ENCODE peak calls at places on chromosomes 13 and 19, in ten cellular contexts. One of them, this sample, is unnamed.

GRCh38 chr13:90613076-90613795 is 734.3 kb upstream of the MIR17HG start:
- DNase-seq in right cardiac atrium: no peak
- DNase-seq in RCC 7860: no peak
- DNase-seq in NCI-H187 treated with DMSO at 0.1 percent for 48 hours: no peak
- DNase-seq in adipocyte: no peak
- DNase-seq in AG09309: no peak
- DNase-seq in activated naive CD4-positive, alpha-beta T cell treated with anti-CD3 and anti-CD28 coated beads for 36 hours: no peak
- DNase-seq in stimulated activated CD8-positive, alpha-beta memory T cell treated with anti-CD3 and anti-CD28 coated beads, Interleukin-7, amount 100 ng/mL, for 1 hour: no peak
- DNase-seq in LoVo: no peak
- DNase-seq in activated T-cell treated with anti-CD3 and anti-CD28 coated beads for 1 hour: no peak
- DNase-seq in this sample: no peak

GRCh38 chr19:6239401-6239844 is 40.4 kb downstream of the MLLT1 start:
- DNase-seq in right cardiac atrium: peak; percentile 74
- DNase-seq in adipocyte: no peak
- DNase-seq in activated naive CD4-positive, alpha-beta T cell treated with anti-CD3 and anti-CD28 coated beads for 36 hours: no peak
- DNase-seq in AG09309: no peak
- DNase-seq in stimulated activated CD8-positive, alpha-beta memory T cell treated with anti-CD3 and anti-CD28 coated beads, Interleukin-7, amount 100 ng/mL, for 1 hour: no peak
- DNase-seq in RCC 7860: no peak
- DNase-seq in activated T-cell treated with anti-CD3 and anti-CD28 coated beads for 1 hour: no peak
- DNase-seq in LoVo: no peak
- DNase-seq in NCI-H187 treated with DMSO at 0.1 percent for 48 hours: no peak
- DNase-seq in this sample: peak; percentile 18

GRCh38 chr13:104034891-104035290 is 968.7 kb upstream of the SLC10A2 start:
- DNase-seq in RCC 7860: no peak
- DNase-seq in adipocyte: no peak
- DNase-seq in AG09309: no peak
- DNase-seq in activated T-cell treated with anti-CD3 and anti-CD28 coated beads for 1 hour: no peak
- DNase-seq in NCI-H187 treated with DMSO at 0.1 percent for 48 hours: no peak
- DNase-seq in LoVo: no peak
- DNase-seq in right cardiac atrium: no peak
- DNase-seq in activated naive CD4-positive, alpha-beta T cell treated with anti-CD3 and anti-CD28 coated beads for 36 hours: no peak
- DNase-seq in stimulated activated CD8-positive, alpha-beta memory T cell treated with anti-CD3 and anti-CD28 coated beads, Interleukin-7, amount 100 ng/mL, for 1 hour: no peak
- DNase-seq in this sample: no peak

GRCh38 chr13:72397265-72397664 is 330.2 kb downstream of the MZT1 start:
- DNase-seq in stimulated activated CD8-positive, alpha-beta memory T cell treated with anti-CD3 and anti-CD28 coated beads, Interleukin-7, amount 100 ng/mL, for 1 hour: no peak
- DNase-seq in NCI-H187 treated with DMSO at 0.1 percent for 48 hours: no peak
- DNase-seq in activated T-cell treated with anti-CD3 and anti-CD28 coated beads for 1 hour: no peak
- DNase-seq in adipocyte: no peak
- DNase-seq in LoVo: no peak
- DNase-seq in RCC 7860: no peak
- DNase-seq in AG09309: no peak
- DNase-seq in right cardiac atrium: no peak
- DNase-seq in activated naive CD4-positive, alpha-beta T cell treated with anti-CD3 and anti-CD28 coated beads for 36 hours: no peak
- DNase-seq in this sample: no peak

GRCh38 chr19:45691516-45692186 is at the start of gene SNRPD2:
- DNase-seq in NCI-H187 treated with DMSO at 0.1 percent for 48 hours: peak; percentile 75
- DNase-seq in RCC 7860: peak; percentile 86
- DNase-seq in stimulated activated CD8-positive, alpha-beta memory T cell treated with anti-CD3 and anti-CD28 coated beads, Interleukin-7, amount 100 ng/mL, for 1 hour: peak; percentile 85
- DNase-seq in adipocyte: peak; percentile 98
- DNase-seq in activated naive CD4-positive, alpha-beta T cell treated with anti-CD3 and anti-CD28 coated beads for 36 hours: peak; percentile 95
- DNase-seq in LoVo: peak; percentile 95
- DNase-seq in AG09309: peak; percentile 78
- DNase-seq in activated T-cell treated with anti-CD3 and anti-CD28 coated beads for 1 hour: peak; percentile 90
- DNase-seq in right cardiac atrium: peak; percentile 97
- DNase-seq in this sample: peak; percentile 96

GRCh38 chr19:862529-863304 is 3.3 kb downstream of the CFD start:
- DNase-seq in stimulated activated CD8-positive, alpha-beta memory T cell treated with anti-CD3 and anti-CD28 coated beads, Interleukin-7, amount 100 ng/mL, for 1 hour: peak; percentile 50
- DNase-seq in LoVo: no peak
- DNase-seq in right cardiac atrium: peak; percentile 89
- DNase-seq in activated T-cell treated with anti-CD3 and anti-CD28 coated beads for 1 hour: peak; percentile 74
- DNase-seq in RCC 7860: no peak
- DNase-seq in adipocyte: peak; percentile 60
- DNase-seq in AG09309: no peak
- DNase-seq in activated naive CD4-positive, alpha-beta T cell treated with anti-CD3 and anti-CD28 coated beads for 36 hours: peak; percentile 85
- DNase-seq in NCI-H187 treated with DMSO at 0.1 percent for 48 hours: no peak
- DNase-seq in this sample: peak; percentile 43

GRCh38 chr13:79910869-79911540 is 429.9 kb downstream of the SPRY2 start:
- DNase-seq in LoVo: no peak
- DNase-seq in AG09309: no peak
- DNase-seq in NCI-H187 treated with DMSO at 0.1 percent for 48 hours: no peak
- DNase-seq in RCC 7860: no peak
- DNase-seq in adipocyte: no peak
- DNase-seq in stimulated activated CD8-positive, alpha-beta memory T cell treated with anti-CD3 and anti-CD28 coated beads, Interleukin-7, amount 100 ng/mL, for 1 hour: no peak
- DNase-seq in right cardiac atrium: no peak
- DNase-seq in activated T-cell treated with anti-CD3 and anti-CD28 coated beads for 1 hour: no peak
- DNase-seq in activated naive CD4-positive, alpha-beta T cell treated with anti-CD3 and anti-CD28 coated beads for 36 hours: no peak
- DNase-seq in this sample: no peak

GRCh38 chr19:46759817-46760333 is 13.6 kb upstream of the STRN4 start:
- DNase-seq in RCC 7860: no peak
- DNase-seq in AG09309: peak; percentile 99
- DNase-seq in activated naive CD4-positive, alpha-beta T cell treated with anti-CD3 and anti-CD28 coated beads for 36 hours: no peak
- DNase-seq in activated T-cell treated with anti-CD3 and anti-CD28 coated beads for 1 hour: no peak
- DNase-seq in NCI-H187 treated with DMSO at 0.1 percent for 48 hours: no peak
- DNase-seq in adipocyte: peak; percentile 95
- DNase-seq in stimulated activated CD8-positive, alpha-beta memory T cell treated with anti-CD3 and anti-CD28 coated beads, Interleukin-7, amount 100 ng/mL, for 1 hour: no peak
- DNase-seq in LoVo: no peak
- DNase-seq in right cardiac atrium: no peak
- DNase-seq in this sample: no peak

GRCh38 chr13:69946443-69946955 is 161.1 kb upstream of the ATXN8OS start:
- DNase-seq in stimulated activated CD8-positive, alpha-beta memory T cell treated with anti-CD3 and anti-CD28 coated beads, Interleukin-7, amount 100 ng/mL, for 1 hour: no peak
- DNase-seq in activated naive CD4-positive, alpha-beta T cell treated with anti-CD3 and anti-CD28 coated beads for 36 hours: no peak
- DNase-seq in right cardiac atrium: no peak
- DNase-seq in RCC 7860: no peak
- DNase-seq in NCI-H187 treated with DMSO at 0.1 percent for 48 hours: no peak
- DNase-seq in AG09309: no peak
- DNase-seq in activated T-cell treated with anti-CD3 and anti-CD28 coated beads for 1 hour: no peak
- DNase-seq in LoVo: no peak
- DNase-seq in adipocyte: no peak
- DNase-seq in this sample: peak; percentile 42

GRCh38 chr19:40608957-40609356 is 7.8 kb downstream of the LTBP4 start:
- DNase-seq in right cardiac atrium: no peak
- DNase-seq in AG09309: no peak
- DNase-seq in activated naive CD4-positive, alpha-beta T cell treated with anti-CD3 and anti-CD28 coated beads for 36 hours: no peak
- DNase-seq in RCC 7860: no peak
- DNase-seq in stimulated activated CD8-positive, alpha-beta memory T cell treated with anti-CD3 and anti-CD28 coated beads, Interleukin-7, amount 100 ng/mL, for 1 hour: no peak
- DNase-seq in LoVo: no peak
- DNase-seq in activated T-cell treated with anti-CD3 and anti-CD28 coated beads for 1 hour: no peak
- DNase-seq in NCI-H187 treated with DMSO at 0.1 percent for 48 hours: no peak
- DNase-seq in adipocyte: no peak
- DNase-seq in this sample: no peak

GRCh38 chr13:104057851-104058250 is 991.6 kb upstream of the SLC10A2 start:
- DNase-seq in NCI-H187 treated with DMSO at 0.1 percent for 48 hours: no peak
- DNase-seq in activated T-cell treated with anti-CD3 and anti-CD28 coated beads for 1 hour: no peak
- DNase-seq in AG09309: no peak
- DNase-seq in LoVo: no peak
- DNase-seq in stimulated activated CD8-positive, alpha-beta memory T cell treated with anti-CD3 and anti-CD28 coated beads, Interleukin-7, amount 100 ng/mL, for 1 hour: no peak
- DNase-seq in activated naive CD4-positive, alpha-beta T cell treated with anti-CD3 and anti-CD28 coated beads for 36 hours: no peak
- DNase-seq in right cardiac atrium: no peak
- DNase-seq in RCC 7860: no peak
- DNase-seq in adipocyte: no peak
- DNase-seq in this sample: peak; percentile 4

GRCh38 chr13:111846396-111847174 is 220.4 kb upstream of the SOX1 start:
- DNase-seq in AG09309: no peak
- DNase-seq in stimulated activated CD8-positive, alpha-beta memory T cell treated with anti-CD3 and anti-CD28 coated beads, Interleukin-7, amount 100 ng/mL, for 1 hour: no peak
- DNase-seq in LoVo: no peak
- DNase-seq in RCC 7860: no peak
- DNase-seq in activated T-cell treated with anti-CD3 and anti-CD28 coated beads for 1 hour: no peak
- DNase-seq in right cardiac atrium: no peak
- DNase-seq in NCI-H187 treated with DMSO at 0.1 percent for 48 hours: peak; percentile 78
- DNase-seq in activated naive CD4-positive, alpha-beta T cell treated with anti-CD3 and anti-CD28 coated beads for 36 hours: no peak
- DNase-seq in adipocyte: no peak
- DNase-seq in this sample: no peak

GRCh38 chr19:50357178-50358100 is 8.0 kb downstream of the NAPSA start:
- DNase-seq in right cardiac atrium: peak; percentile 89
- DNase-seq in activated naive CD4-positive, alpha-beta T cell treated with anti-CD3 and anti-CD28 coated beads for 36 hours: peak; percentile 91
- DNase-seq in NCI-H187 treated with DMSO at 0.1 percent for 48 hours: no peak
- DNase-seq in stimulated activated CD8-positive, alpha-beta memory T cell treated with anti-CD3 and anti-CD28 coated beads, Interleukin-7, amount 100 ng/mL, for 1 hour: peak; percentile 67
- DNase-seq in LoVo: peak; percentile 70
- DNase-seq in RCC 7860: no peak
- DNase-seq in adipocyte: peak; percentile 84
- DNase-seq in activated T-cell treated with anti-CD3 and anti-CD28 coated beads for 1 hour: peak; percentile 82
- DNase-seq in AG09309: no peak
- DNase-seq in this sample: peak; percentile 70

GRCh38 chr13:76271728-76272232 is 614.4 kb downstream of the KCTD12 start:
- DNase-seq in RCC 7860: no peak
- DNase-seq in stimulated activated CD8-positive, alpha-beta memory T cell treated with anti-CD3 and anti-CD28 coated beads, Interleukin-7, amount 100 ng/mL, for 1 hour: no peak
- DNase-seq in AG09309: no peak
- DNase-seq in NCI-H187 treated with DMSO at 0.1 percent for 48 hours: no peak
- DNase-seq in activated naive CD4-positive, alpha-beta T cell treated with anti-CD3 and anti-CD28 coated beads for 36 hours: no peak
- DNase-seq in LoVo: no peak
- DNase-seq in right cardiac atrium: no peak
- DNase-seq in activated T-cell treated with anti-CD3 and anti-CD28 coated beads for 1 hour: no peak
- DNase-seq in adipocyte: no peak
- DNase-seq in this sample: no peak

GRCh38 chr19:5345895-5346386 is 5.3 kb upstream of the PTPRS start:
- DNase-seq in RCC 7860: peak; percentile 20
- DNase-seq in activated naive CD4-positive, alpha-beta T cell treated with anti-CD3 and anti-CD28 coated beads for 36 hours: peak; percentile 13
- DNase-seq in AG09309: no peak
- DNase-seq in activated T-cell treated with anti-CD3 and anti-CD28 coated beads for 1 hour: no peak
- DNase-seq in LoVo: no peak
- DNase-seq in right cardiac atrium: no peak
- DNase-seq in adipocyte: peak; percentile 56
- DNase-seq in NCI-H187 treated with DMSO at 0.1 percent for 48 hours: no peak
- DNase-seq in stimulated activated CD8-positive, alpha-beta memory T cell treated with anti-CD3 and anti-CD28 coated beads, Interleukin-7, amount 100 ng/mL, for 1 hour: no peak
- DNase-seq in this sample: peak; percentile 41

GRCh38 chr13:73103238-73103637 is 44.4 kb downstream of the KLF5 start:
- DNase-seq in NCI-H187 treated with DMSO at 0.1 percent for 48 hours: no peak
- DNase-seq in right cardiac atrium: no peak
- DNase-seq in LoVo: no peak
- DNase-seq in stimulated activated CD8-positive, alpha-beta memory T cell treated with anti-CD3 and anti-CD28 coated beads, Interleukin-7, amount 100 ng/mL, for 1 hour: no peak
- DNase-seq in activated T-cell treated with anti-CD3 and anti-CD28 coated beads for 1 hour: no peak
- DNase-seq in AG09309: no peak
- DNase-seq in adipocyte: no peak
- DNase-seq in RCC 7860: no peak
- DNase-seq in activated naive CD4-positive, alpha-beta T cell treated with anti-CD3 and anti-CD28 coated beads for 36 hours: no peak
- DNase-seq in this sample: no peak

GRCh38 chr13:43003010-43003409 is 11.0 kb upstream of the EPSTI1 start:
- DNase-seq in activated T-cell treated with anti-CD3 and anti-CD28 coated beads for 1 hour: no peak
- DNase-seq in LoVo: no peak
- DNase-seq in RCC 7860: no peak
- DNase-seq in adipocyte: no peak
- DNase-seq in NCI-H187 treated with DMSO at 0.1 percent for 48 hours: no peak
- DNase-seq in right cardiac atrium: no peak
- DNase-seq in stimulated activated CD8-positive, alpha-beta memory T cell treated with anti-CD3 and anti-CD28 coated beads, Interleukin-7, amount 100 ng/mL, for 1 hour: no peak
- DNase-seq in activated naive CD4-positive, alpha-beta T cell treated with anti-CD3 and anti-CD28 coated beads for 36 hours: no peak
- DNase-seq in AG09309: no peak
- DNase-seq in this sample: no peak

GRCh38 chr13:37406031-37406430 is 192.5 kb downstream of the POSTN start:
- DNase-seq in right cardiac atrium: no peak
- DNase-seq in LoVo: no peak
- DNase-seq in RCC 7860: no peak
- DNase-seq in adipocyte: no peak
- DNase-seq in NCI-H187 treated with DMSO at 0.1 percent for 48 hours: no peak
- DNase-seq in stimulated activated CD8-positive, alpha-beta memory T cell treated with anti-CD3 and anti-CD28 coated beads, Interleukin-7, amount 100 ng/mL, for 1 hour: no peak
- DNase-seq in activated T-cell treated with anti-CD3 and anti-CD28 coated beads for 1 hour: no peak
- DNase-seq in AG09309: no peak
- DNase-seq in activated naive CD4-positive, alpha-beta T cell treated with anti-CD3 and anti-CD28 coated beads for 36 hours: no peak
- DNase-seq in this sample: peak; percentile 1

GRCh38 chr19:49150106-49150943 is 4.9 kb downstream of the HRC start:
- DNase-seq in activated naive CD4-positive, alpha-beta T cell treated with anti-CD3 and anti-CD28 coated beads for 36 hours: peak; percentile 63
- DNase-seq in right cardiac atrium: peak; percentile 94
- DNase-seq in LoVo: peak; percentile 74
- DNase-seq in stimulated activated CD8-positive, alpha-beta memory T cell treated with anti-CD3 and anti-CD28 coated beads, Interleukin-7, amount 100 ng/mL, for 1 hour: no peak
- DNase-seq in RCC 7860: peak; percentile 49
- DNase-seq in adipocyte: peak; percentile 92
- DNase-seq in NCI-H187 treated with DMSO at 0.1 percent for 48 hours: peak; percentile 66
- DNase-seq in AG09309: peak; percentile 13
- DNase-seq in activated T-cell treated with anti-CD3 and anti-CD28 coated beads for 1 hour: peak; percentile 33
- DNase-seq in this sample: peak; percentile 75

GRCh38 chr13:43546821-43547220 is 240.0 kb downstream of the ENOX1 start:
- DNase-seq in activated T-cell treated with anti-CD3 and anti-CD28 coated beads for 1 hour: no peak
- DNase-seq in LoVo: no peak
- DNase-seq in stimulated activated CD8-positive, alpha-beta memory T cell treated with anti-CD3 and anti-CD28 coated beads, Interleukin-7, amount 100 ng/mL, for 1 hour: no peak
- DNase-seq in adipocyte: no peak
- DNase-seq in right cardiac atrium: no peak
- DNase-seq in activated naive CD4-positive, alpha-beta T cell treated with anti-CD3 and anti-CD28 coated beads for 36 hours: no peak
- DNase-seq in AG09309: no peak
- DNase-seq in RCC 7860: no peak
- DNase-seq in NCI-H187 treated with DMSO at 0.1 percent for 48 hours: no peak
- DNase-seq in this sample: no peak

GRCh38 chr13:90551253-90551652 is 796.2 kb upstream of the MIR17HG start:
- DNase-seq in stimulated activated CD8-positive, alpha-beta memory T cell treated with anti-CD3 and anti-CD28 coated beads, Interleukin-7, amount 100 ng/mL, for 1 hour: no peak
- DNase-seq in NCI-H187 treated with DMSO at 0.1 percent for 48 hours: no peak
- DNase-seq in RCC 7860: no peak
- DNase-seq in activated naive CD4-positive, alpha-beta T cell treated with anti-CD3 and anti-CD28 coated beads for 36 hours: no peak
- DNase-seq in adipocyte: no peak
- DNase-seq in activated T-cell treated with anti-CD3 and anti-CD28 coated beads for 1 hour: no peak
- DNase-seq in AG09309: no peak
- DNase-seq in LoVo: no peak
- DNase-seq in right cardiac atrium: no peak
- DNase-seq in this sample: no peak

GRCh38 chr19:56309511-56310185 is 5.0 kb downstream of the ZSCAN5A start:
- DNase-seq in LoVo: peak; percentile 8
- DNase-seq in NCI-H187 treated with DMSO at 0.1 percent for 48 hours: no peak
- DNase-seq in AG09309: no peak
- DNase-seq in activated naive CD4-positive, alpha-beta T cell treated with anti-CD3 and anti-CD28 coated beads for 36 hours: peak; percentile 73
- DNase-seq in stimulated activated CD8-positive, alpha-beta memory T cell treated with anti-CD3 and anti-CD28 coated beads, Interleukin-7, amount 100 ng/mL, for 1 hour: no peak
- DNase-seq in activated T-cell treated with anti-CD3 and anti-CD28 coated beads for 1 hour: peak; percentile 35
- DNase-seq in RCC 7860: no peak
- DNase-seq in right cardiac atrium: peak; percentile 74
- DNase-seq in adipocyte: peak; percentile 44
- DNase-seq in this sample: peak; percentile 43

GRCh38 chr13:97512732-97513131 is 78.8 kb downstream of the RAP2A start:
- DNase-seq in LoVo: no peak
- DNase-seq in stimulated activated CD8-positive, alpha-beta memory T cell treated with anti-CD3 and anti-CD28 coated beads, Interleukin-7, amount 100 ng/mL, for 1 hour: no peak
- DNase-seq in adipocyte: no peak
- DNase-seq in AG09309: no peak
- DNase-seq in activated T-cell treated with anti-CD3 and anti-CD28 coated beads for 1 hour: no peak
- DNase-seq in right cardiac atrium: no peak
- DNase-seq in RCC 7860: no peak
- DNase-seq in NCI-H187 treated with DMSO at 0.1 percent for 48 hours: no peak
- DNase-seq in activated naive CD4-positive, alpha-beta T cell treated with anti-CD3 and anti-CD28 coated beads for 36 hours: no peak
- DNase-seq in this sample: no peak

GRCh38 chr13:95745752-95746151 is 68.8 kb downstream of the DNAJC3 start:
- DNase-seq in activated naive CD4-positive, alpha-beta T cell treated with anti-CD3 and anti-CD28 coated beads for 36 hours: no peak
- DNase-seq in right cardiac atrium: no peak
- DNase-seq in AG09309: no peak
- DNase-seq in activated T-cell treated with anti-CD3 and anti-CD28 coated beads for 1 hour: no peak
- DNase-seq in RCC 7860: no peak
- DNase-seq in NCI-H187 treated with DMSO at 0.1 percent for 48 hours: no peak
- DNase-seq in LoVo: no peak
- DNase-seq in stimulated activated CD8-positive, alpha-beta memory T cell treated with anti-CD3 and anti-CD28 coated beads, Interleukin-7, amount 100 ng/mL, for 1 hour: no peak
- DNase-seq in adipocyte: peak; percentile 9
- DNase-seq in this sample: no peak

GRCh38 chr19:41671481-41671880 is 16.6 kb downstream of the CEACAM7 start:
- DNase-seq in AG09309: no peak
- DNase-seq in right cardiac atrium: no peak
- DNase-seq in LoVo: peak; percentile 58
- DNase-seq in adipocyte: no peak
- DNase-seq in activated T-cell treated with anti-CD3 and anti-CD28 coated beads for 1 hour: no peak
- DNase-seq in NCI-H187 treated with DMSO at 0.1 percent for 48 hours: no peak
- DNase-seq in stimulated activated CD8-positive, alpha-beta memory T cell treated with anti-CD3 and anti-CD28 coated beads, Interleukin-7, amount 100 ng/mL, for 1 hour: no peak
- DNase-seq in RCC 7860: no peak
- DNase-seq in activated naive CD4-positive, alpha-beta T cell treated with anti-CD3 and anti-CD28 coated beads for 36 hours: no peak
- DNase-seq in this sample: no peak

GRCh38 chr13:51583875-51584730 is at the start of gene WDFY2:
- DNase-seq in LoVo: peak; percentile 99
- DNase-seq in NCI-H187 treated with DMSO at 0.1 percent for 48 hours: peak; percentile 100
- DNase-seq in activated T-cell treated with anti-CD3 and anti-CD28 coated beads for 1 hour: peak; percentile 99
- DNase-seq in stimulated activated CD8-positive, alpha-beta memory T cell treated with anti-CD3 and anti-CD28 coated beads, Interleukin-7, amount 100 ng/mL, for 1 hour: peak; percentile 98
- DNase-seq in adipocyte: peak; percentile 100
- DNase-seq in RCC 7860: peak; percentile 100
- DNase-seq in right cardiac atrium: peak; percentile 100
- DNase-seq in activated naive CD4-positive, alpha-beta T cell treated with anti-CD3 and anti-CD28 coated beads for 36 hours: peak; percentile 99
- DNase-seq in AG09309: peak; percentile 99
- DNase-seq in this sample: peak; percentile 100

GRCh38 chr19:16435999-16436650 is 35.6 kb downstream of the EPS15L1 start:
- DNase-seq in LoVo: no peak
- DNase-seq in stimulated activated CD8-positive, alpha-beta memory T cell treated with anti-CD3 and anti-CD28 coated beads, Interleukin-7, amount 100 ng/mL, for 1 hour: no peak
- DNase-seq in NCI-H187 treated with DMSO at 0.1 percent for 48 hours: no peak
- DNase-seq in RCC 7860: peak; percentile 58
- DNase-seq in adipocyte: no peak
- DNase-seq in activated naive CD4-positive, alpha-beta T cell treated with anti-CD3 and anti-CD28 coated beads for 36 hours: no peak
- DNase-seq in right cardiac atrium: peak; percentile 3
- DNase-seq in AG09309: no peak
- DNase-seq in activated T-cell treated with anti-CD3 and anti-CD28 coated beads for 1 hour: no peak
- DNase-seq in this sample: peak; percentile 22

GRCh38 chr13:46129124-46129523 is 24.3 kb upstream of the CPB2 start:
- DNase-seq in NCI-H187 treated with DMSO at 0.1 percent for 48 hours: no peak
- DNase-seq in right cardiac atrium: no peak
- DNase-seq in adipocyte: no peak
- DNase-seq in AG09309: no peak
- DNase-seq in LoVo: no peak
- DNase-seq in activated naive CD4-positive, alpha-beta T cell treated with anti-CD3 and anti-CD28 coated beads for 36 hours: no peak
- DNase-seq in stimulated activated CD8-positive, alpha-beta memory T cell treated with anti-CD3 and anti-CD28 coated beads, Interleukin-7, amount 100 ng/mL, for 1 hour: no peak
- DNase-seq in RCC 7860: no peak
- DNase-seq in activated T-cell treated with anti-CD3 and anti-CD28 coated beads for 1 hour: no peak
- DNase-seq in this sample: no peak

This sample was measured in kidney tubule cell.